ENCODE peak calls at places on chromosomes 6 and 20, in ten cellular contexts. L, M, K, P, V, N, Q, G, R and S are unnamed samples.

GRCh38 chr6:101961357-101961756 is 567.8 kb downstream of the GRIK2 start:
- DNase-seq in K (no peak), L (no peak), R (no peak), V (no peak), N (no peak), Q (no peak), P (no peak), M (no peak), G (no peak), S (no peak)

GRCh38 chr20:61497029-61497627 is 245.1 kb downstream of the CDH4 start:
- DNase-seq in G (no peak), L (peak; percentile 47), M (no peak), R (no peak), P (no peak), K (no peak), N (no peak), Q (no peak), V (no peak), S (no peak)

GRCh38 chr6:13152804-13153203 is 175.5 kb downstream of the TBC1D7 start:
- DNase-seq in P (no peak), K (no peak), Q (no peak), G (no peak), N (no peak), L (peak; percentile 25), R (no peak), M (no peak), V (no peak), S (no peak)

GRCh38 chr20:20711413-20711812 is 1.0 kb downstream of the RALGAPA2 start:
- DNase-seq in M (peak; percentile 38), K (peak; percentile 23), N (no peak), Q (no peak), R (no peak), P (no peak), G (no peak), V (no peak), L (no peak), S (no peak)

GRCh38 chr20:61719691-61720347 is 345.9 kb downstream of the TAF4 start:
- DNase-seq in P (no peak), R (no peak), L (no peak), N (no peak), G (no peak), K (no peak), V (no peak), Q (no peak), M (no peak), S (no peak)

GRCh38 chr6:68967549-68968300 is 332.6 kb downstream of the ADGRB3 start:
- DNase-seq in M (peak; percentile 54), N (peak; percentile 18), P (peak; percentile 7), V (peak; percentile 52), Q (no peak), L (peak; percentile 37), R (peak; percentile 63), K (peak; percentile 27), G (peak; percentile 59), S (peak; percentile 3)

GRCh38 chr6:46771556-46771955 is 21.6 kb upstream of the MEP1A start:
- DNase-seq in P (no peak), L (no peak), G (no peak), V (no peak), Q (no peak), R (no peak), M (no peak), K (no peak), N (no peak), S (no peak)

GRCh38 chr6:76876922-76877553 is 586.3 kb downstream of the HTR1B start:
- DNase-seq in V (no peak), M (peak; percentile 33), K (peak; percentile 36), Q (no peak), P (no peak), G (peak; percentile 26), N (no peak), L (peak; percentile 85), R (no peak), S (no peak)

GRCh38 chr20:23193985-23194384 is 107.9 kb upstream of the CD93 start:
- DNase-seq in R (no peak), K (no peak), V (no peak), N (no peak), Q (no peak), L (no peak), P (no peak), G (no peak), M (no peak), S (no peak)

GRCh38 chr20:1225263-1225728 is 548 bp upstream of the RAD21L1 start:
- DNase-seq in V (no peak), M (no peak), N (no peak), K (no peak), L (no peak), G (no peak), P (no peak), Q (no peak), R (peak; percentile 36), S (no peak)
- H3K4me3 ChIP-seq in V (peak overlapping the region; percentile 60), M (no peak overlapping the region), N (peak overlapping the region; percentile 37), K (peak overlapping the region; percentile 22), L (peak overlapping the region; percentile 38), G (no peak overlapping the region), P (peak overlapping the region; percentile 51), Q (no peak overlapping the region), R (peak overlapping the region; percentile 50), S (peak overlapping the region; percentile 52)

GRCh38 chr6:73585566-73586415 is 65.0 kb upstream of the EEF1A1 start:
- DNase-seq in R (no peak), V (peak; percentile 68), L (no peak), M (peak; percentile 47), N (peak; percentile 24), P (peak; percentile 72), Q (no peak), K (peak; percentile 73), G (peak; percentile 67), S (no peak)
- H3K4me3 ChIP-seq in R (peak overlapping the region; percentile 37), V (peak overlapping the region; percentile 19), L (no peak overlapping the region), M (no peak overlapping the region), N (peak overlapping the region; percentile 18), P (peak overlapping the region; percentile 39), Q (no peak overlapping the region), K (no peak overlapping the region), G (no peak overlapping the region), S (peak overlapping the region; percentile 7)

GRCh38 chr6:156857573-156857972 is 80.4 kb downstream of the ARID1B start:
- DNase-seq in K (no peak), N (no peak), Q (no peak), R (no peak), L (no peak), G (no peak), V (no peak), M (no peak), P (no peak), S (no peak)

GRCh38 chr6:156853733-156854132 is 76.6 kb downstream of the ARID1B start:
- DNase-seq in V (no peak), M (no peak), G (no peak), K (no peak), R (no peak), L (no peak), N (no peak), Q (no peak), P (no peak), S (no peak)

GRCh38 chr6:156852147-156852857 is 75.1 kb downstream of the ARID1B start:
- DNase-seq in K (no peak), Q (no peak), N (no peak), M (no peak), P (no peak), L (no peak), R (no peak), G (no peak), V (no peak), S (no peak)

GRCh38 chr6:156852858-156853216 is 75.7 kb downstream of the ARID1B start:
- DNase-seq in Q (no peak), M (no peak), L (peak; percentile 64), R (no peak), P (no peak), V (no peak), K (no peak), G (no peak), N (no peak), S (no peak)

GRCh38 chr6:156854466-156855161 is 77.4 kb downstream of the ARID1B start:
- DNase-seq in P (no peak), L (no peak), R (no peak), N (no peak), V (no peak), Q (no peak), G (no peak), M (no peak), K (no peak), S (no peak)
- H3K4me3 ChIP-seq in P (no peak overlapping the region), L (no peak overlapping the region), R (no peak overlapping the region), N (no peak overlapping the region), V (no peak overlapping the region), Q (no peak overlapping the region), G (no peak overlapping the region), M (no peak overlapping the region), K (no peak overlapping the region), S (no peak overlapping the region)

GRCh38 chr6:111555041-111555440 is 50.6 kb downstream of the TRAF3IP2 start:
- DNase-seq in N (no peak), M (no peak), Q (no peak), V (no peak), K (no peak), R (no peak), G (no peak), P (no peak), L (no peak), S (peak; percentile 55)

GRCh38 chr6:111559193-111560097 is 46.2 kb downstream of the TRAF3IP2 start:
- DNase-seq in M (no peak), G (no peak), P (no peak), Q (no peak), N (peak; percentile 67), V (no peak), K (no peak), L (no peak), R (peak; percentile 40), S (no peak)

GRCh38 chr6:111562271-111562670 is 43.4 kb downstream of the TRAF3IP2 start:
- DNase-seq in N (no peak), K (no peak), V (no peak), Q (no peak), M (no peak), L (no peak), G (no peak), R (no peak), P (no peak), S (no peak)

GRCh38 chr6:111556004-111556403 is 49.7 kb downstream of the TRAF3IP2 start:
- DNase-seq in R (no peak), Q (no peak), P (no peak), V (no peak), L (no peak), G (no peak), M (no peak), K (no peak), N (no peak), S (no peak)

GRCh38 chr6:111558690-111559192 is 46.9 kb downstream of the TRAF3IP2 start:
- DNase-seq in R (no peak), P (no peak), M (no peak), L (no peak), G (no peak), N (no peak), Q (no peak), V (no peak), K (no peak), S (no peak)
- H3K4me3 ChIP-seq in R (no peak overlapping the region), P (no peak overlapping the region), M (no peak overlapping the region), L (no peak overlapping the region), G (no peak overlapping the region), N (no peak overlapping the region), Q (no peak overlapping the region), V (no peak overlapping the region), K (no peak overlapping the region), S (no peak overlapping the region)